ENCODE peak calls at places on chromosomes 13 and 19, in ten cellular contexts. H is body of pancreas, Y is NB4, F is colonic mucosa, V is cardiac fibroblast, Q is fibroblast of pulmonary artery, I is transverse colon, C is foreskin fibroblast, B is AG09309, D is lower leg skin. J is an unnamed sample.

GRCh38 chr13:50646070-50646469 is 197.4 kb downstream of the DLEU7 start:
- DNase-seq in B (no peak), I (no peak), H (no peak), D (no peak), F (no peak), V (peak; percentile 28), Q (no peak), C (peak; percentile 31), Y (no peak), J (no peak)

GRCh38 chr13:110397445-110397844 is 90.4 kb downstream of the COL4A2 start:
- DNase-seq in B (no peak), F (no peak), C (peak; percentile 80), H (no peak), D (peak; percentile 39), Q (peak; percentile 92), Y (no peak), I (no peak), V (peak; percentile 87), J (no peak)

GRCh38 chr13:57633950-57634828 is 2.6 kb downstream of the PCDH17 start:
- DNase-seq in C (peak; percentile 1), Q (no peak), D (no peak), V (no peak), H (peak; percentile 21), B (no peak), F (no peak), Y (no peak), I (no peak), J (no peak)

GRCh38 chr13:49367640-49368431 is 76.0 kb downstream of the CAB39L start:
- DNase-seq in Y (no peak), F (no peak), B (no peak), D (no peak), V (no peak), H (no peak), C (no peak), I (no peak), Q (peak; percentile 38), J (no peak)

GRCh38 chr13:85632526-85633215 is 166.5 kb downstream of the SLITRK6 start:
- DNase-seq in I (no peak), F (no peak), D (no peak), Q (no peak), B (no peak), H (no peak), C (no peak), V (no peak), Y (no peak), J (no peak)

GRCh38 chr13:20157387-20157786 is 3.5 kb downstream of the GJA3 start:
- DNase-seq in V (no peak), B (no peak), Q (no peak), Y (peak; percentile 43), C (no peak), D (no peak), H (no peak), I (no peak), F (no peak), J (no peak)

GRCh38 chr13:113905942-113906341 is 42.1 kb upstream of the GAS6 start:
- DNase-seq in H (peak; percentile 5), V (no peak), F (peak; percentile 5), I (no peak), B (no peak), Y (no peak), D (peak; percentile 10), Q (no peak), C (no peak), J (no peak)

GRCh38 chr13:42113478-42113877 is 65.0 kb downstream of the DGKH start:
- DNase-seq in Y (no peak), V (peak; percentile 25), D (no peak), F (no peak), I (no peak), H (no peak), Q (no peak), C (no peak), B (no peak), J (no peak)

GRCh38 chr19:5983367-5983955 is 5.5 kb upstream of the RANBP3 start:
- DNase-seq in Q (peak; percentile 54), V (no peak), H (no peak), F (no peak), B (no peak), D (peak; percentile 38), C (peak; percentile 68), I (no peak), Y (peak; percentile 78), J (no peak)

GRCh38 chr13:114027826-114028225 is 54.0 kb upstream of the C13orf46 start:
- DNase-seq in B (no peak), C (no peak), Y (no peak), I (no peak), H (no peak), Q (no peak), D (no peak), F (no peak), V (no peak), J (no peak)

GRCh38 chr13:100734194-100734720 is 59.7 kb upstream of the TMTC4 start:
- DNase-seq in D (no peak), C (no peak), H (no peak), V (no peak), F (no peak), Q (no peak), Y (no peak), I (no peak), B (no peak), J (no peak)

GRCh38 chr19:11538232-11539036 is at the start of gene CNN1:
- DNase-seq in V (peak; percentile 60), F (no peak), H (no peak), I (peak; percentile 75), Q (peak; percentile 74), C (peak; percentile 73), D (no peak), B (no peak), Y (peak; percentile 30), J (peak; percentile 74)

GRCh38 chr13:106145997-106146864 is 389.2 kb downstream of the EFNB2 start:
- DNase-seq in F (peak; percentile 72), Y (peak; percentile 32), Q (no peak), B (no peak), H (no peak), V (no peak), C (no peak), I (peak; percentile 75), D (no peak), J (no peak)

GRCh38 chr13:77345150-77345780 is 18.4 kb upstream of the MYCBP2 start:
- DNase-seq in Y (no peak), H (no peak), I (no peak), D (no peak), F (no peak), B (no peak), V (no peak), C (no peak), Q (no peak), J (no peak)

GRCh38 chr13:22961835-22962537 is 218.8 kb upstream of the SGCG start:
- DNase-seq in F (no peak), B (no peak), C (no peak), D (no peak), H (no peak), Q (no peak), Y (no peak), I (no peak), V (no peak), J (no peak)

GRCh38 chr13:113397606-113398425 is 33.9 kb upstream of the GRTP1 start:
- DNase-seq in V (no peak), Q (no peak), I (no peak), H (no peak), B (no peak), C (no peak), F (no peak), Y (no peak), D (no peak), J (no peak)

GRCh38 chr13:19592657-19593175 is 31.4 kb upstream of the TPTE2 start:
- DNase-seq in I (no peak), B (no peak), Q (no peak), D (no peak), V (no peak), C (no peak), Y (peak; percentile 41), F (no peak), H (no peak), J (no peak)

GRCh38 chr19:19677579-19677978 is 8.9 kb downstream of the ZNF101 start:
- DNase-seq in F (no peak), D (no peak), Y (no peak), I (no peak), B (no peak), H (no peak), Q (no peak), V (no peak), C (no peak), J (no peak)
- H3K4me3 ChIP-seq in F (no peak overlapping the region), D (no peak overlapping the region), Y (no peak overlapping the region), I (no peak overlapping the region), B (no peak overlapping the region), H (no peak overlapping the region), Q (no peak overlapping the region), V (no peak overlapping the region), C (no peak overlapping the region), J (no peak overlapping the region)

DNA sequence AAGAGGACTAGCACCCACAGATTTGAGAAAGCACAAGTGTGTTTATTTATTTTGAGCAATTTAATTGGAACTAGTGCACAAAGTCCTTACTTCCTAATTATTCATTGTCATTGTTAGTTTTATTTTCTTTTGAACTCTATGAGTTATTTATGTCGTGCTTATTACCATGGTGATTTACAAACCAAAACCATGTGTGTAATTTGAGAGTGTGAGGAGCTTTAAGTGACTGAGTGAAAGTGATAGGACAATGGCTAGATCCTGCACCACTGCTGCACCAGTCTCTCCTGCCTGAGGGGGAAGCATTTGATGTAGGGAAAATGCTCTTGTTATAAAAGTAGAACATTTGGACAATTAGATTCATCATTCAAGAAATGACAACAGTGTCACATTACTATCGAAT is 172.3 kb upstream of the KLF12 start:
- DNase-seq in I (no peak), Y (no peak), V (peak; percentile 11), F (no peak), Q (peak; percentile 20), C (peak; percentile 71), H (no peak), D (no peak), B (no peak), J (no peak)
- TF ChIP-seq CTCF in I (no peak), Y (no peak), V (no peak), F (no peak), Q (peak; percentile 11), C (no peak), H (no peak), D (no peak), B (peak; percentile 17), J (peak; percentile 23)

GRCh38 chr19:34926685-34927375 is at the start of gene ZNF30:
- DNase-seq in H (peak; percentile 93), F (peak; percentile 89), B (peak; percentile 53), V (peak; percentile 92), Y (peak; percentile 79), D (peak; percentile 75), C (peak; percentile 98), Q (peak; percentile 94), I (peak; percentile 92), J (peak; percentile 78)
- H3K4me3 ChIP-seq in H (peak within 1 kb of the TSS; percentile 35), F (peak within 1 kb of the TSS; percentile 61), B (peak within 1 kb of the TSS; percentile 56), V (peak within 1 kb of the TSS; percentile 73), Y (peak within 1 kb of the TSS; percentile 66), D (peak within 1 kb of the TSS; percentile 79), C (peak within 1 kb of the TSS; percentile 76), Q (peak within 1 kb of the TSS; percentile 86), I (peak within 1 kb of the TSS; percentile 64), J (peak within 1 kb of the TSS; percentile 82)

DNA sequence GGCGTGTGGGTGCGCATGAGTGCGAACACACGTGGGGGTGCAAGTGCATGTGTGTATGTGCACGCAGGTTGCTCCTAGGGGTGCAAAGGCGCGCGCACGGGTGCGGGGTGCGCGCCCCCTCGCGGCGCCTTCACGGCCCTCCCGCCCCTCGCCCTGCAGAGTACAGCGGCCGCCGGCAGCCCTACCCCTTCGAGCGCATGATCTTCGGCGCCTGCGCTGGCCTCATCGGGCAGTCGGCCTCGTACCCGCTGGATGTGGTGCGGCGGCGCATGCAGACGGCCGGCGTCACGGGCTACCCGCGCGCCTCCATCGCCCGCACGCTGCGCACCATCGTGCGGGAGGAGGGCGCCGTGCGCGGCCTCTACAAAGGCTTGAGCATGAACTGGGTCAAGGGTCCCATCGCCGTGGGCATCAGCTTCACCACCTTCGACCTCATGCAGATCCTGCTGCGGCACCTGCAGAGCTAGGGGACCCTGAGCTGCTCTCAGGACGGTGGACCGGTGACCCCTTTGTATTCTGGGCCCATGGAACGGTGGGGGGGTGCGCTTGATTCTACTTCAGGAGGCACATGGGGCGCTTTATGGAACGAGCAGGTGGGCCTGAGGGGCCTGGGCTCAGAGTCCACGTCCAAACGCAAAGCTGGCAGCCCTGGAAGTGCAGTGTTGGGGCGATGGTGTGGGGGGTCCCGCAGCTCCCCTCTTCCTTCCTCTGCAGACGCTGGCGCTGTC is 27.7 kb downstream of the TMEM161A start:
- DNase-seq in I (no peak), Q (no peak), C (peak; percentile 19), D (no peak), Y (no peak), F (no peak), V (no peak), B (no peak), H (no peak), J (no peak)
- TF ChIP-seq CTCF in I (peak; percentile 26), Q (peak; percentile 8), C (peak; percentile 14), D (no peak), Y (no peak), F (peak; percentile 18), V (no peak), B (no peak), H (no peak), J (peak; percentile 38)

J was measured in AG04450.